ENCODE peak calls at places on chromosomes 4 and X, in four cellular contexts. X, N, M and W are unnamed samples.

GRCh38 chrX:52140020-52140419 is 44.7 kb upstream of the MAGED4 start:
- DNase-seq in X (no peak), N (no peak), M (no peak), W (no peak)

GRCh38 chrX:39805022-39805421 is 292.7 kb downstream of the BCOR start:
- DNase-seq in X (no peak), N (no peak), M (no peak), W (no peak)

GRCh38 chr4:130419576-130419975 is 1323.6 kb downstream of the C4orf33 start:
- DNase-seq in M (no peak), X (no peak), N (no peak), W (no peak)

GRCh38 chr4:135344492-135344891 is 1142.9 kb upstream of the PABPC4L start:
- DNase-seq in N (no peak), X (no peak), M (no peak), W (no peak)

GRCh38 chrX:43357741-43358140 is 298.4 kb upstream of the MAOA start:
- DNase-seq in X (no peak), M (no peak), N (no peak), W (no peak)

GRCh38 chr4:786074-786741 is 39.7 kb downstream of the CPLX1 start:
- DNase-seq in M (no peak), N (peak; percentile 26), X (no peak), W (no peak)

GRCh38 chr4:91527056-91527455 is 776.7 kb upstream of the GRID2 start:
- DNase-seq in M (no peak), N (no peak), X (no peak), W (no peak)

GRCh38 chr4:140343303-140343702 is 30.1 kb upstream of the SCOC start:
- DNase-seq in M (peak; percentile 77), N (peak; percentile 93), X (no peak), W (no peak)

GRCh38 chrX:82127228-82128123 is 925.6 kb downstream of the SH3BGRL start:
- DNase-seq in X (no peak), N (no peak), M (no peak), W (no peak)

GRCh38 chrX:154534526-154535322 is 11.9 kb downstream of the G6PD start:
- DNase-seq in N (peak; percentile 91), X (peak; percentile 56), M (peak; percentile 92), W (peak; percentile 77)

GRCh38 chr4:16524911-16525574 is 298.8 kb upstream of the TAPT1 start:
- DNase-seq in M (no peak), N (no peak), X (no peak), W (no peak)

GRCh38 chr4:8333726-8334460 is 64.3 kb downstream of the HTRA3 start:
- DNase-seq in N (no peak), M (peak; percentile 20), X (no peak), W (no peak)

GRCh38 chr4:57090099-57090498 is 20.1 kb downstream of the IGFBP7 start:
- DNase-seq in N (no peak), M (no peak), X (no peak), W (no peak)

GRCh38 chr4:5870701-5871100 is 22.2 kb downstream of the CRMP1 start:
- DNase-seq in N (no peak), X (no peak), M (no peak), W (no peak)

GRCh38 chr4:74038161-74039064 is at the start of gene CXCL3:
- DNase-seq in N (peak; percentile 95), X (no peak), M (peak; percentile 88), W (peak; percentile 16)

GRCh38 chr4:99234331-99235010 is 15.4 kb upstream of the ADH6 start:
- DNase-seq in N (no peak), X (no peak), M (no peak), W (no peak)

GRCh38 chr4:180953572-180953971 is 1289.6 kb upstream of the TENM3 start:
- DNase-seq in M (no peak), X (peak; percentile 2), N (no peak), W (no peak)
- TF ChIP-seq CTCF in M (no peak), X (peak; percentile 27), N (no peak), W (no peak)

DNA sequence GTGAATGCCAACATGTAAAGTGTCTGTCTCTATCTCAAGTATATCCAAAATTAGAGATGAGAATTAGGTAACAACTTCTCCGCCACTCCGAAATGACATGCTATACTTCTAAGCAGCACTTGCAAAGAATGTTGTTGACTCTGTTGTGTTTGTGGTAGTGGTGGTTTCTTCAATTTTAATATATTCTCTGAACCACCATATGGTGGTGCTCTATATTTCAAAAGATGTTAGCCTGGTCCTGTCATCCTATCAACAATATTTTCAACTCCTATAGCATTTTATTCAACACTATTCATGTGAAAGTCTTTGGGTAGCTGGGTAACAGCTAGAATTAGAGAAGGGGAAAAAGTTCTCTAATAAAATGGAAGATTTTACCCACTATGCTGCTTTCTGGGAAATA is 1622.8 kb upstream of the IGFBP7 start:
- DNase-seq in M (no peak), N (no peak), X (no peak), W (no peak)
- TF ChIP-seq CTCF in M (no peak), N (peak; percentile 17), X (no peak), W (no peak)

GRCh38 chr4:2702361-2702760 is 53.8 kb downstream of the TNIP2 start:
- DNase-seq in X (no peak), M (no peak), N (no peak), W (no peak)
- TF ChIP-seq CTCF in X (no peak), M (no peak), N (no peak), W (no peak)

DNA sequence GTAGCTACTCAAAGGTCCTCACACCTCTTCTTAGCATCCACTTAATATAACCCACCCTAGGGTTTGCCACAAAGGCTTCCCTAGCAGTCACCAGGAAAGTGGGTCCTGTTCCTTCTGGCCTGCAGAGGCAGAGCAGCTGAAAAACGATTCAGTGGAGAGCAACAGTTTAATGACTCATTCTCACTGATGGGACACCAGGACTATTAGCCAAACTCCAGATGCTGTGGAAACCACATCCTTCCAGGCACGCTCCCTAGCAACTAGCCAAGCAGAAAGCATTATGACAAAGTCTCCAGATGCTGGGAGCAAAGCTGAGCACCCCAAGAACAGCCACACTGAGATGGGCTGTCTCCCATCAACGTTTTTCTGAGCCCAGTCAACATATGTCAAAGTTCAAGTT is 30.3 kb upstream of the UTP14A start:
- DNase-seq in M (no peak), X (no peak), N (no peak), W (no peak)
- TF ChIP-seq CTCF in M (no peak), X (no peak), N (no peak), W (no peak)

GRCh38 chr4:162640152-162640551 is 476.4 kb upstream of the FSTL5 start:
- DNase-seq in X (no peak), M (no peak), N (no peak), W (no peak)

GRCh38 chr4:162650166-162650565 is 486.4 kb upstream of the FSTL5 start:
- DNase-seq in N (no peak), X (no peak), M (no peak), W (no peak)

GRCh38 chr4:162644346-162644745 is 480.5 kb upstream of the FSTL5 start:
- DNase-seq in N (no peak), X (no peak), M (no peak), W (no peak)

DNA sequence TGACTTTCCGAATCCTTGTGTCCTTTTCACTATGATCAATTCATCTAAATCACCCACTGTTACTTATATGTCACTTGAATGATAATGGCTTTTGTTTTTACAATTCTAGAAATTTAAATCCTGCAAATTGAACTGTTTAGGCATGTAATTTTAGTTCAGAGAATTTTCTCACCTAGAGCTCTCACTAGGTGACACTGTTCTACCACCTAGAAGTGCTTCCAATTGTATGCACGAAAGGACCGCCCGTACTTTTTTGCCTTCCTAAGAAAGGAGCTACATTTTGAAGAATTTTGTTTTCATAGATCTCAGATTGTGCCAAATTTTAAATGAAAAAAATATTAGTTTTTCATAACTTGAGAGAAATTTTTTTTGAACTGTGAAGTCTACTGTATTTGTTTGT is 481.6 kb upstream of the FSTL5 start:
- DNase-seq in X (peak; percentile 4), N (no peak), M (no peak), W (no peak)
- TF ChIP-seq CTCF in X (peak; percentile 35), N (peak; percentile 32), M (no peak), W (no peak)

GRCh38 chr4:7159923-7160322 is 32.4 kb upstream of the SORCS2 start:
- DNase-seq in M (no peak), N (peak; percentile 41), X (peak; percentile 69), W (no peak)

GRCh38 chr4:7160951-7161440 is 31.3 kb upstream of the SORCS2 start:
- DNase-seq in N (no peak), X (peak; percentile 31), M (no peak), W (no peak)

GRCh38 chr4:7160439-7160838 is 31.9 kb upstream of the SORCS2 start:
- DNase-seq in N (peak; percentile 18), X (no peak), M (no peak), W (no peak)

GRCh38 chr4:7158991-7159390 is 33.3 kb upstream of the SORCS2 start:
- DNase-seq in M (no peak), N (peak; percentile 15), X (no peak), W (no peak)

GRCh38 chr4:7161721-7162214 is 30.6 kb upstream of the SORCS2 start:
- DNase-seq in X (no peak), N (peak; percentile 13), M (no peak), W (no peak)
- TF ChIP-seq CTCF in X (no peak), N (no peak), M (no peak), W (no peak)

GRCh38 chr4:143377635-143378099 is 41.0 kb downstream of the GAB1 start:
- DNase-seq in X (no peak), N (no peak), M (no peak), W (no peak)

GRCh38 chr4:143372093-143372915 is 35.6 kb downstream of the GAB1 start:
- DNase-seq in N (no peak), X (no peak), M (no peak), W (no peak)

GRCh38 chr4:143380651-143381050 is 44.0 kb downstream of the GAB1 start:
- DNase-seq in N (no peak), M (no peak), X (peak; percentile 16), W (no peak)

GRCh38 chr4:143374771-143375170 is 38.1 kb downstream of the GAB1 start:
- DNase-seq in M (no peak), X (no peak), N (no peak), W (no peak)

DNA sequence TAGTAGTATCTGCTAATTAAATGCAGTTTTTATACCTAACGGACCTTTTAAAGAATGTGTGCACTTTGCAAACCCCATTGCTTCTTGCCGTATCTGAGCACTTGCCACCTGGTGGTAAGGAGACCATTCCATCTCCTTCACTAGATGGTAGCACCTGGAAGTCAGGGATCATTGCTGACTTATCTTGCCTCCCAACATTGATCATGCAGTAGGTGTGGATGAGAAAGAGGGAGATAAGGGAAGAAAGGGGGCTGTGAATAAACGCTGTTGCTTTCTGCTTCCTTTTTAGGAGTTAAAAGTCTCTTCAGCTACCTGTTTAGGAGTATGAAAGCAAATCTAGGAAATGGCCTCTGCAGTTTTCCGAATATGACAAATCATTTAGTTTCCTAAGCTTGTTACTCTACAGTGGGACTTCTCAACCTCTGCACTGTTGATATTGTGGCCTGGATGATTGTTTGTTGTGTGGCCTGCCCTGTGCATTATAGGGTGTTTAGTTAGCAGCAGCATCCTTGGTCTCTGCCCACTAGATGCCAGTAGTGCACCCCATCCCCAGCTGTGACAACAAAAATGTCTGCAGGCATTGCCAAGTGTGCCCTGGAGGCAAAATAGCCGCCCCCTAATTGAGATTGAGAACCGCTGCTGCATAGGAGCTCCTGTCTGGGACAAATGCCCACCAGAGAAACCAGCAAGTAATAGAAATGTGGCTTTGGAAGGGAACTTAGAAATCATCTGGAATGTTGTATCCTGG is 38.8 kb downstream of the GAB1 start:
- DNase-seq in M (no peak), N (peak; percentile 47), X (peak; percentile 17), W (no peak)
- TF ChIP-seq CTCF in M (peak; percentile 44), N (peak; percentile 21), X (peak; percentile 59), W (no peak)